ENCODE peak calls at places on chromosome 19, in five cellular contexts. K is stimulated activated CD8-positive, alpha-beta memory T cell treated with anti-CD3 and anti-CD28 coated beads, Interleukin-15, amount 100 ng/mL, for 1 hour; R is glutamatergic neuron; Z is HEK293T; P is neuronal stem cell. N is an unnamed sample.

GRCh38 chr19:46076951-46077814 is 36.4 kb upstream of the IGFL4 start:
- DNase-seq in K (no peak), R (peak), Z (peak), P (peak), N (peak)

GRCh38 chr19:21143846-21144245 is 2.0 kb downstream of the ZNF431 start:
- DNase-seq in K (no peak), R (no peak), Z (no peak), P (no peak), N (no peak)

GRCh38 chr19:15280915-15281683 is 48.9 kb upstream of the EPHX3 start:
- DNase-seq in K (no peak), R (peak), Z (peak), P (peak), N (no peak)

GRCh38 chr19:11268783-11269267 is 6.5 kb upstream of the DOCK6 start:
- DNase-seq in K (no peak), R (peak), Z (no peak), P (no peak), N (no peak)

GRCh38 chr19:39814595-39814994 is 19.4 kb downstream of the DYRK1B start:
- DNase-seq in K (no peak), R (no peak), Z (no peak), P (no peak), N (no peak)

GRCh38 chr19:23304238-23304637 is 54.0 kb upstream of the ZNF724 start:
- DNase-seq in K (no peak), R (no peak), Z (no peak), P (no peak), N (no peak)

GRCh38 chr19:29263305-29264080 is 50.5 kb upstream of the UQCRFS1 start:
- DNase-seq in K (peak), R (peak), Z (peak), P (peak), N (peak)

GRCh38 chr19:2145831-2146241 is 5.5 kb downstream of the AP3D1 start:
- DNase-seq in K (no peak), R (no peak), Z (no peak), P (no peak), N (no peak)